ENCODE peak calls at places on chromosome 22, in six cellular contexts. One of them, this sample, is unnamed.

GRCh38 chr22:35541254-35541748 is 670 bp downstream of the RASD2 start:
- DNase-seq in iris pigment epithelial cell: no peak
- DNase-seq in hepatic stellate cell: no peak
- DNase-seq in hippocampal formation: no peak
- DNase-seq in stimulated activated CD8-positive, alpha-beta memory T cell treated with anti-CD3 and anti-CD28 coated beads, Interleukin-15, amount 100 ng/mL, for 4 hours: no peak
- DNase-seq in HCEC 1CT: no peak
- DNase-seq in this sample: no peak

GRCh38 chr22:30435674-30436126 is 10.1 kb downstream of the MTFP1 start:
- DNase-seq in iris pigment epithelial cell: no peak
- DNase-seq in hepatic stellate cell: no peak
- DNase-seq in hippocampal formation: no peak
- DNase-seq in stimulated activated CD8-positive, alpha-beta memory T cell treated with anti-CD3 and anti-CD28 coated beads, Interleukin-15, amount 100 ng/mL, for 4 hours: peak; percentile 73
- DNase-seq in HCEC 1CT: no peak
- DNase-seq in this sample: no peak

GRCh38 chr22:48680601-48681000 is 1147.1 kb downstream of the BRD1 start:
- DNase-seq in iris pigment epithelial cell: no peak
- DNase-seq in hepatic stellate cell: no peak
- DNase-seq in hippocampal formation: no peak
- DNase-seq in stimulated activated CD8-positive, alpha-beta memory T cell treated with anti-CD3 and anti-CD28 coated beads, Interleukin-15, amount 100 ng/mL, for 4 hours: no peak
- DNase-seq in HCEC 1CT: no peak
- DNase-seq in this sample: no peak

GRCh38 chr22:50532353-50532700 is 2.5 kb upstream of the TYMP start:
- DNase-seq in iris pigment epithelial cell: no peak
- DNase-seq in hepatic stellate cell: no peak
- DNase-seq in hippocampal formation: no peak
- DNase-seq in stimulated activated CD8-positive, alpha-beta memory T cell treated with anti-CD3 and anti-CD28 coated beads, Interleukin-15, amount 100 ng/mL, for 4 hours: no peak
- DNase-seq in HCEC 1CT: no peak
- DNase-seq in this sample: no peak

GRCh38 chr22:32776800-32777199 is 24.7 kb upstream of the TIMP3 start:
- DNase-seq in iris pigment epithelial cell: no peak
- DNase-seq in hepatic stellate cell: no peak
- DNase-seq in hippocampal formation: no peak
- DNase-seq in stimulated activated CD8-positive, alpha-beta memory T cell treated with anti-CD3 and anti-CD28 coated beads, Interleukin-15, amount 100 ng/mL, for 4 hours: no peak
- DNase-seq in HCEC 1CT: no peak
- DNase-seq in this sample: no peak

GRCh38 chr22:45680932-45681700 is 9.5 kb downstream of the ATXN10 start:
- DNase-seq in iris pigment epithelial cell: peak; percentile 87
- DNase-seq in hepatic stellate cell: peak; percentile 54
- DNase-seq in hippocampal formation: no peak
- DNase-seq in stimulated activated CD8-positive, alpha-beta memory T cell treated with anti-CD3 and anti-CD28 coated beads, Interleukin-15, amount 100 ng/mL, for 4 hours: no peak
- DNase-seq in HCEC 1CT: peak; percentile 79
- DNase-seq in this sample: peak; percentile 63

GRCh38 chr22:37803195-37803635 is 4.5 kb upstream of the GCAT start:
- DNase-seq in iris pigment epithelial cell: no peak
- DNase-seq in hepatic stellate cell: no peak
- DNase-seq in hippocampal formation: no peak
- DNase-seq in stimulated activated CD8-positive, alpha-beta memory T cell treated with anti-CD3 and anti-CD28 coated beads, Interleukin-15, amount 100 ng/mL, for 4 hours: no peak
- DNase-seq in HCEC 1CT: no peak
- DNase-seq in this sample: no peak

GRCh38 chr22:21896951-21897513 is 29.6 kb upstream of the MAPK1 start:
- DNase-seq in iris pigment epithelial cell: no peak
- DNase-seq in hepatic stellate cell: no peak
- DNase-seq in hippocampal formation: no peak
- DNase-seq in stimulated activated CD8-positive, alpha-beta memory T cell treated with anti-CD3 and anti-CD28 coated beads, Interleukin-15, amount 100 ng/mL, for 4 hours: no peak
- DNase-seq in HCEC 1CT: no peak
- DNase-seq in this sample: no peak

GRCh38 chr22:18947905-18948304 is 11.8 kb upstream of the PRODH start:
- DNase-seq in iris pigment epithelial cell: no peak
- DNase-seq in hepatic stellate cell: no peak
- DNase-seq in hippocampal formation: no peak
- DNase-seq in stimulated activated CD8-positive, alpha-beta memory T cell treated with anti-CD3 and anti-CD28 coated beads, Interleukin-15, amount 100 ng/mL, for 4 hours: no peak
- DNase-seq in HCEC 1CT: no peak
- DNase-seq in this sample: no peak

GRCh38 chr22:44259366-44260215 is 53.2 kb downstream of the SHISAL1 start:
- DNase-seq in iris pigment epithelial cell: no peak
- DNase-seq in hepatic stellate cell: no peak
- DNase-seq in hippocampal formation: no peak
- DNase-seq in stimulated activated CD8-positive, alpha-beta memory T cell treated with anti-CD3 and anti-CD28 coated beads, Interleukin-15, amount 100 ng/mL, for 4 hours: no peak
- DNase-seq in HCEC 1CT: no peak
- DNase-seq in this sample: no peak

GRCh38 chr22:27997538-27997937 is 78.5 kb upstream of the PITPNB start:
- DNase-seq in iris pigment epithelial cell: no peak
- DNase-seq in hepatic stellate cell: peak; percentile 73
- DNase-seq in hippocampal formation: no peak
- DNase-seq in stimulated activated CD8-positive, alpha-beta memory T cell treated with anti-CD3 and anti-CD28 coated beads, Interleukin-15, amount 100 ng/mL, for 4 hours: no peak
- DNase-seq in HCEC 1CT: no peak
- DNase-seq in this sample: peak; percentile 49

GRCh38 chr22:24117942-24118341 is 63.3 kb upstream of the SUSD2 start:
- DNase-seq in iris pigment epithelial cell: no peak
- DNase-seq in hepatic stellate cell: no peak
- DNase-seq in hippocampal formation: no peak
- DNase-seq in stimulated activated CD8-positive, alpha-beta memory T cell treated with anti-CD3 and anti-CD28 coated beads, Interleukin-15, amount 100 ng/mL, for 4 hours: no peak
- DNase-seq in HCEC 1CT: no peak
- DNase-seq in this sample: no peak

GRCh38 chr22:46063861-46064235 is 86.5 kb upstream of the PPARA start:
- DNase-seq in iris pigment epithelial cell: no peak
- DNase-seq in hepatic stellate cell: no peak
- DNase-seq in hippocampal formation: no peak
- DNase-seq in stimulated activated CD8-positive, alpha-beta memory T cell treated with anti-CD3 and anti-CD28 coated beads, Interleukin-15, amount 100 ng/mL, for 4 hours: no peak
- DNase-seq in HCEC 1CT: no peak
- DNase-seq in this sample: peak; percentile 19

GRCh38 chr22:36379593-36380361 is 8.0 kb downstream of the MYH9 start:
- DNase-seq in iris pigment epithelial cell: no peak
- DNase-seq in hepatic stellate cell: peak; percentile 11
- DNase-seq in hippocampal formation: no peak
- DNase-seq in stimulated activated CD8-positive, alpha-beta memory T cell treated with anti-CD3 and anti-CD28 coated beads, Interleukin-15, amount 100 ng/mL, for 4 hours: no peak
- DNase-seq in HCEC 1CT: peak; percentile 36
- DNase-seq in this sample: peak; percentile 46

GRCh38 chr22:46056169-46057041 is 79.4 kb upstream of the WNT7B start:
- DNase-seq in iris pigment epithelial cell: no peak
- DNase-seq in hepatic stellate cell: no peak
- DNase-seq in hippocampal formation: peak; percentile 93
- DNase-seq in stimulated activated CD8-positive, alpha-beta memory T cell treated with anti-CD3 and anti-CD28 coated beads, Interleukin-15, amount 100 ng/mL, for 4 hours: no peak
- DNase-seq in HCEC 1CT: peak; percentile 45
- DNase-seq in this sample: peak; percentile 80

GRCh38 chr22:41976961-41977566 is 7.8 kb downstream of the SEPTIN3 start:
- DNase-seq in iris pigment epithelial cell: no peak
- DNase-seq in hepatic stellate cell: no peak
- DNase-seq in hippocampal formation: no peak
- DNase-seq in stimulated activated CD8-positive, alpha-beta memory T cell treated with anti-CD3 and anti-CD28 coated beads, Interleukin-15, amount 100 ng/mL, for 4 hours: no peak
- DNase-seq in HCEC 1CT: no peak
- DNase-seq in this sample: peak; percentile 26

GRCh38 chr22:49016909-49017768 is 810.5 kb downstream of the BRD1 start:
- DNase-seq in iris pigment epithelial cell: no peak
- DNase-seq in hepatic stellate cell: no peak
- DNase-seq in hippocampal formation: no peak
- DNase-seq in stimulated activated CD8-positive, alpha-beta memory T cell treated with anti-CD3 and anti-CD28 coated beads, Interleukin-15, amount 100 ng/mL, for 4 hours: no peak
- DNase-seq in HCEC 1CT: no peak
- DNase-seq in this sample: no peak

GRCh38 chr22:35173655-35174054 is 83.6 kb upstream of the HMGXB4 start:
- DNase-seq in iris pigment epithelial cell: no peak
- DNase-seq in hepatic stellate cell: no peak
- DNase-seq in hippocampal formation: no peak
- DNase-seq in stimulated activated CD8-positive, alpha-beta memory T cell treated with anti-CD3 and anti-CD28 coated beads, Interleukin-15, amount 100 ng/mL, for 4 hours: no peak
- DNase-seq in HCEC 1CT: no peak
- DNase-seq in this sample: no peak

GRCh38 chr22:35482311-35482710 is 58.3 kb upstream of the RASD2 start:
- DNase-seq in iris pigment epithelial cell: no peak
- DNase-seq in hepatic stellate cell: no peak
- DNase-seq in hippocampal formation: no peak
- DNase-seq in stimulated activated CD8-positive, alpha-beta memory T cell treated with anti-CD3 and anti-CD28 coated beads, Interleukin-15, amount 100 ng/mL, for 4 hours: no peak
- DNase-seq in HCEC 1CT: no peak
- DNase-seq in this sample: no peak

GRCh38 chr22:24189249-24190158 is 8.2 kb downstream of the SUSD2 start:
- DNase-seq in iris pigment epithelial cell: peak; percentile 54
- DNase-seq in hepatic stellate cell: peak; percentile 93
- DNase-seq in hippocampal formation: peak; percentile 8
- DNase-seq in stimulated activated CD8-positive, alpha-beta memory T cell treated with anti-CD3 and anti-CD28 coated beads, Interleukin-15, amount 100 ng/mL, for 4 hours: no peak
- DNase-seq in HCEC 1CT: peak; percentile 45
- DNase-seq in this sample: peak; percentile 83

GRCh38 chr22:20551805-20552449 is 44.5 kb downstream of the MED15 start:
- DNase-seq in iris pigment epithelial cell: no peak
- DNase-seq in hepatic stellate cell: no peak
- DNase-seq in hippocampal formation: peak; percentile 49
- DNase-seq in stimulated activated CD8-positive, alpha-beta memory T cell treated with anti-CD3 and anti-CD28 coated beads, Interleukin-15, amount 100 ng/mL, for 4 hours: no peak
- DNase-seq in HCEC 1CT: no peak
- DNase-seq in this sample: peak; percentile 35

GRCh38 chr22:29202231-29203192 is 3.2 kb upstream of the EMID1 start:
- DNase-seq in iris pigment epithelial cell: peak; percentile 75
- DNase-seq in hepatic stellate cell: peak; percentile 43
- DNase-seq in hippocampal formation: no peak
- DNase-seq in stimulated activated CD8-positive, alpha-beta memory T cell treated with anti-CD3 and anti-CD28 coated beads, Interleukin-15, amount 100 ng/mL, for 4 hours: peak; percentile 8
- DNase-seq in HCEC 1CT: no peak
- DNase-seq in this sample: peak; percentile 68

GRCh38 chr22:41856484-41856883 is 23.6 kb downstream of the SREBF2 start:
- DNase-seq in iris pigment epithelial cell: no peak
- DNase-seq in hepatic stellate cell: no peak
- DNase-seq in hippocampal formation: no peak
- DNase-seq in stimulated activated CD8-positive, alpha-beta memory T cell treated with anti-CD3 and anti-CD28 coated beads, Interleukin-15, amount 100 ng/mL, for 4 hours: no peak
- DNase-seq in HCEC 1CT: no peak
- DNase-seq in this sample: no peak

GRCh38 chr22:46397951-46398350 is 62.4 kb downstream of the TRMU start:
- DNase-seq in iris pigment epithelial cell: no peak
- DNase-seq in hepatic stellate cell: no peak
- DNase-seq in hippocampal formation: no peak
- DNase-seq in stimulated activated CD8-positive, alpha-beta memory T cell treated with anti-CD3 and anti-CD28 coated beads, Interleukin-15, amount 100 ng/mL, for 4 hours: no peak
- DNase-seq in HCEC 1CT: no peak
- DNase-seq in this sample: no peak

GRCh38 chr22:35477911-35478582 is 62.6 kb upstream of the RASD2 start:
- DNase-seq in iris pigment epithelial cell: peak; percentile 75
- DNase-seq in hepatic stellate cell: peak; percentile 72
- DNase-seq in hippocampal formation: no peak
- DNase-seq in stimulated activated CD8-positive, alpha-beta memory T cell treated with anti-CD3 and anti-CD28 coated beads, Interleukin-15, amount 100 ng/mL, for 4 hours: no peak
- DNase-seq in HCEC 1CT: peak; percentile 81
- DNase-seq in this sample: peak; percentile 71

GRCh38 chr22:17303840-17304779 is 65.2 kb upstream of the CECR2 start:
- DNase-seq in iris pigment epithelial cell: no peak
- DNase-seq in hepatic stellate cell: no peak
- DNase-seq in hippocampal formation: no peak
- DNase-seq in stimulated activated CD8-positive, alpha-beta memory T cell treated with anti-CD3 and anti-CD28 coated beads, Interleukin-15, amount 100 ng/mL, for 4 hours: peak; percentile 42
- DNase-seq in HCEC 1CT: no peak
- DNase-seq in this sample: no peak

GRCh38 chr22:44098021-44098739 is 74.1 kb downstream of the PARVB start:
- DNase-seq in iris pigment epithelial cell: no peak
- DNase-seq in hepatic stellate cell: no peak
- DNase-seq in hippocampal formation: no peak
- DNase-seq in stimulated activated CD8-positive, alpha-beta memory T cell treated with anti-CD3 and anti-CD28 coated beads, Interleukin-15, amount 100 ng/mL, for 4 hours: no peak
- DNase-seq in HCEC 1CT: no peak
- DNase-seq in this sample: no peak

GRCh38 chr22:43743131-43743530 is 69.0 kb downstream of the EFCAB6 start:
- DNase-seq in iris pigment epithelial cell: no peak
- DNase-seq in hepatic stellate cell: no peak
- DNase-seq in hippocampal formation: no peak
- DNase-seq in stimulated activated CD8-positive, alpha-beta memory T cell treated with anti-CD3 and anti-CD28 coated beads, Interleukin-15, amount 100 ng/mL, for 4 hours: no peak
- DNase-seq in HCEC 1CT: no peak
- DNase-seq in this sample: no peak

GRCh38 chr22:33362702-33363101 is 304.5 kb upstream of the SYN3 start:
- DNase-seq in iris pigment epithelial cell: no peak
- DNase-seq in hepatic stellate cell: no peak
- DNase-seq in hippocampal formation: no peak
- DNase-seq in stimulated activated CD8-positive, alpha-beta memory T cell treated with anti-CD3 and anti-CD28 coated beads, Interleukin-15, amount 100 ng/mL, for 4 hours: no peak
- DNase-seq in HCEC 1CT: no peak
- DNase-seq in this sample: no peak

GRCh38 chr22:19931514-19931913 is 10.1 kb upstream of the COMT start:
- DNase-seq in iris pigment epithelial cell: no peak
- DNase-seq in hepatic stellate cell: no peak
- DNase-seq in hippocampal formation: no peak
- DNase-seq in stimulated activated CD8-positive, alpha-beta memory T cell treated with anti-CD3 and anti-CD28 coated beads, Interleukin-15, amount 100 ng/mL, for 4 hours: no peak
- DNase-seq in HCEC 1CT: no peak
- DNase-seq in this sample: no peak

GRCh38 chr22:48376428-48376827 is 1451.2 kb downstream of the BRD1 start:
- DNase-seq in iris pigment epithelial cell: no peak
- DNase-seq in hepatic stellate cell: no peak
- DNase-seq in hippocampal formation: no peak
- DNase-seq in stimulated activated CD8-positive, alpha-beta memory T cell treated with anti-CD3 and anti-CD28 coated beads, Interleukin-15, amount 100 ng/mL, for 4 hours: no peak
- DNase-seq in HCEC 1CT: no peak
- DNase-seq in this sample: no peak

GRCh38 chr22:41290262-41291221 is 4.6 kb upstream of the RANGAP1 start:
- DNase-seq in iris pigment epithelial cell: peak; percentile 84
- DNase-seq in hepatic stellate cell: peak; percentile 69
- DNase-seq in hippocampal formation: no peak
- DNase-seq in stimulated activated CD8-positive, alpha-beta memory T cell treated with anti-CD3 and anti-CD28 coated beads, Interleukin-15, amount 100 ng/mL, for 4 hours: no peak
- DNase-seq in HCEC 1CT: peak; percentile 90
- DNase-seq in this sample: peak; percentile 91

GRCh38 chr22:37201066-37201820 is 11.0 kb downstream of the SSTR3 start:
- DNase-seq in iris pigment epithelial cell: no peak
- DNase-seq in hepatic stellate cell: no peak
- DNase-seq in hippocampal formation: no peak
- DNase-seq in stimulated activated CD8-positive, alpha-beta memory T cell treated with anti-CD3 and anti-CD28 coated beads, Interleukin-15, amount 100 ng/mL, for 4 hours: no peak
- DNase-seq in HCEC 1CT: no peak
- DNase-seq in this sample: no peak

This sample was measured in astrocyte of the hippocampus.